ENCODE peak calls at places on chromosome 16, in four cellular contexts. One of them, this sample, is unnamed.

GRCh38 chr16:11556945-11557720 is 29.6 kb downstream of the LITAF start:
- DNase-seq in K562: no peak
- DNase-seq in HepG2: no peak
- DNase-seq in IMR-90: no peak
- DNase-seq in this sample: no peak

GRCh38 chr16:2296662-2297505 is 29.0 kb upstream of the RNPS1 start:
- DNase-seq in IMR-90: no peak
- DNase-seq in HepG2: peak; percentile 54
- DNase-seq in K562: peak; percentile 81
- DNase-seq in this sample: peak; percentile 62

GRCh38 chr16:82580293-82580900 is 46.4 kb upstream of the CDH13 start:
- DNase-seq in HepG2: peak; percentile 16
- DNase-seq in K562: no peak
- DNase-seq in IMR-90: no peak
- DNase-seq in this sample: peak; percentile 8

GRCh38 chr16:14285542-14286380 is 214.6 kb downstream of the MRTFB start:
- DNase-seq in IMR-90: peak; percentile 97
- DNase-seq in K562: peak; percentile 90
- DNase-seq in HepG2: peak; percentile 95
- DNase-seq in this sample: peak; percentile 82

GRCh38 chr16:12729448-12729847 is 74.2 kb downstream of the CPPED1 start:
- DNase-seq in K562: no peak
- DNase-seq in HepG2: no peak
- DNase-seq in IMR-90: peak; percentile 30
- DNase-seq in this sample: no peak

GRCh38 chr16:16140537-16140936 is 82.8 kb downstream of the ABCC6 start:
- DNase-seq in IMR-90: no peak
- DNase-seq in K562: no peak
- DNase-seq in HepG2: no peak
- DNase-seq in this sample: no peak

GRCh38 chr16:25033852-25034251 is 18.7 kb upstream of the ARHGAP17 start:
- DNase-seq in HepG2: no peak
- DNase-seq in IMR-90: peak; percentile 83
- DNase-seq in K562: no peak
- DNase-seq in this sample: no peak

GRCh38 chr16:88977028-88977844 is at the start of gene CBFA2T3:
- DNase-seq in K562: peak; percentile 93
- DNase-seq in HepG2: no peak
- DNase-seq in IMR-90: no peak
- DNase-seq in this sample: no peak

GRCh38 chr16:83160609-83161008 is 533.8 kb downstream of the CDH13 start:
- DNase-seq in HepG2: no peak
- DNase-seq in K562: no peak
- DNase-seq in IMR-90: no peak
- DNase-seq in this sample: no peak

GRCh38 chr16:17552351-17552750 is 81.6 kb upstream of the XYLT1 start:
- DNase-seq in HepG2: no peak
- DNase-seq in K562: no peak
- DNase-seq in IMR-90: no peak
- DNase-seq in this sample: no peak

GRCh38 chr16:57534337-57534880 is 2.0 kb downstream of the CCDC102A start:
- DNase-seq in HepG2: no peak
- DNase-seq in IMR-90: no peak
- DNase-seq in K562: no peak
- DNase-seq in this sample: no peak

GRCh38 chr16:1706386-1707192 is 594 bp downstream of the MAPK8IP3 start:
- DNase-seq in IMR-90: peak; percentile 36
- DNase-seq in K562: peak; percentile 56
- DNase-seq in HepG2: no peak
- DNase-seq in this sample: no peak

GRCh38 chr16:26795184-26795583 is 271.5 kb upstream of the C16orf82 start:
- DNase-seq in K562: peak; percentile 35
- DNase-seq in HepG2: no peak
- DNase-seq in IMR-90: no peak
- DNase-seq in this sample: no peak

GRCh38 chr16:3951861-3952332 is 71.4 kb upstream of the CREBBP start:
- DNase-seq in K562: no peak
- DNase-seq in IMR-90: peak; percentile 28
- DNase-seq in HepG2: no peak
- DNase-seq in this sample: no peak

GRCh38 chr16:50469744-50470301 is 78.4 kb upstream of the NKD1 start:
- DNase-seq in IMR-90: no peak
- DNase-seq in K562: no peak
- DNase-seq in HepG2: no peak
- DNase-seq in this sample: no peak

DNA sequence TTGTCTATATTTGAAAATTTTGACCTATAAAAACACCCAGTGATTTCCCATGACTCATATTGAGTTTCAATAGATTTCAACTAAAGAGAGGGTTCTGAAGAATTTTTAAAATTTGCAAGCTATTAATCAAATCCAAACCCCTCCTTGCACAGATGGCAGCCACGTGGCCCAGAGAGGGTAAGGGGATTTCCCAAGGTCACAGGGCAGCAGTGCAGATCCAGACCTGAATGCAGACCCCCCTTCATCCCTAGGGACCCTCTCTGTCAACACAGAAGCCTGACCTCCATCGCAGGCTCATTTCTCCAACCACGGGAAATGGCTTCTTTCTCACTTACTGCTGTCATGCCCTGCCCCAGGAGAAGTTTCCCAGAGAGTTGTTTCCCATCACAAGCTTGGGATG is 24.7 kb upstream of the CES5A start:
- DNase-seq in IMR-90: no peak
- DNase-seq in K562: no peak
- DNase-seq in HepG2: no peak
- DNase-seq in this sample: no peak
- H3K27ac ChIP-seq in IMR-90: no peak overlapping the region
- H3K27ac ChIP-seq in K562: no peak overlapping the region
- H3K27ac ChIP-seq in HepG2: no peak overlapping the region
- H3K27ac ChIP-seq in this sample: no peak overlapping the region

GRCh38 chr16:10490141-10490540 is 90.3 kb downstream of the EMP2 start:
- DNase-seq in HepG2: no peak
- DNase-seq in K562: no peak
- DNase-seq in IMR-90: no peak
- DNase-seq in this sample: no peak
- TF ChIP-seq MAZ in HepG2: no peak
- TF ChIP-seq MAZ in K562: no peak
- TF ChIP-seq MAZ in IMR-90: no peak
- TF ChIP-seq MAZ in this sample: no peak

GRCh38 chr16:52022177-52022576 is 524.8 kb downstream of the TOX3 start:
- DNase-seq in IMR-90: no peak
- DNase-seq in K562: no peak
- DNase-seq in HepG2: no peak
- DNase-seq in this sample: no peak

GRCh38 chr16:52016387-52016786 is 530.6 kb downstream of the TOX3 start:
- DNase-seq in HepG2: no peak
- DNase-seq in K562: no peak
- DNase-seq in IMR-90: no peak
- DNase-seq in this sample: no peak
- H3K27ac ChIP-seq in HepG2: no peak overlapping the region
- H3K27ac ChIP-seq in K562: no peak overlapping the region
- H3K27ac ChIP-seq in IMR-90: no peak overlapping the region
- H3K27ac ChIP-seq in this sample: no peak overlapping the region

DNA sequence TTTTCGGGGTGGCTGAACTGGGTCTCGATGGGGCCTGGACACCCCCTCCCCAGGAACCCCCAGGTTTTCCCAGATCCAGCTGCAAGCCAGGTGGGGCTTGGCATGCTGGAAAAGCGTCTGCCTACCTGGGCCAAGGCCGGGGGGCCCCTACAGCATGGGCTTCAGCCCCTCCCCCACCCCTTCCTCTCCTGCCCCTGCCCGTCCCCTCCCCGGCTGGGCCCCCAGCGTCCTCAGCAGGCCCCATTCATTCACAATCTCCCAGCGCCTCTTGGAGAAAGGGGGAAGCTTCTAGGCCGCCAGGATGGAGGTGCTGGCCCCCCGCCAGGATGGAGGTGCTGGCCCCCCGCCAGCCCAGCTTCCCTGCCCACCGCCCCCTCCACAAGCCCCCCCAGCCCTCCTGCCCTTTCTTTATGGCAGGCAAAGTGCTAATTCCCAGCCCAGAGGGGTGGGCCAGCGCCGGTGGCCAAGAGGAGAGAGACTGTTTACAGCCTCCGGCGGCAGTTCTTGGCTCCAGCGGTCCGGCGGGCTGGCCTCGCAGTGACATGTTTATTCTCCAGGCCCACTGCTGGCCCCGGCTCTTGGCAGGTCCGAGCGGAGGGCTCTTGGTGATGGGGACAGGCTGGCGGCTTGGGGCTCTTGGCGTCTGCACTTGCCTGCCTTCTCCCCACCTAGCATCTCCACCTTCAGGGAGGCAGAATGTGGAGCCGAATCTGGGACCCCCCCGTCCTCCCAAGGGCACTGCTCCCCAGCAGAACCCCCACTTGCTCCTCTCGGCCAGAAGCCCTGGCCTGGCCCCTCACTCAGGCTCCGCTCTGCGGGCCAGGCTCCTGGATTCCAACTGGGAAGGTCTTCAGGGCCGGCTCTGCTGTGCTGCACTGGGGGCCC is 94.4 kb upstream of the CIBAR2 start:
- DNase-seq in K562: no peak
- DNase-seq in HepG2: no peak
- DNase-seq in IMR-90: peak; percentile 48
- DNase-seq in this sample: no peak
- TF ChIP-seq MAZ in K562: no peak
- TF ChIP-seq MAZ in HepG2: no peak
- TF ChIP-seq MAZ in IMR-90: peak; percentile 2
- TF ChIP-seq MAZ in this sample: no peak

GRCh38 chr16:69688589-69688988 is 37.8 kb downstream of the NQO1 start:
- DNase-seq in IMR-90: no peak
- DNase-seq in K562: no peak
- DNase-seq in HepG2: no peak
- DNase-seq in this sample: no peak

GRCh38 chr16:69698404-69698803 is 28.0 kb downstream of the NQO1 start:
- DNase-seq in HepG2: no peak
- DNase-seq in IMR-90: no peak
- DNase-seq in K562: no peak
- DNase-seq in this sample: no peak

GRCh38 chr16:69691980-69692911 is 34.1 kb downstream of the NQO1 start:
- DNase-seq in HepG2: no peak
- DNase-seq in K562: no peak
- DNase-seq in IMR-90: peak; percentile 73
- DNase-seq in this sample: no peak

GRCh38 chr16:69699915-69700314 is 26.4 kb downstream of the NQO1 start:
- DNase-seq in K562: no peak
- DNase-seq in HepG2: no peak
- DNase-seq in IMR-90: no peak
- DNase-seq in this sample: no peak

GRCh38 chr16:69693916-69694315 is 32.4 kb downstream of the NQO1 start:
- DNase-seq in HepG2: no peak
- DNase-seq in K562: no peak
- DNase-seq in IMR-90: no peak
- DNase-seq in this sample: no peak
- H3K27ac ChIP-seq in HepG2: no peak overlapping the region
- H3K27ac ChIP-seq in K562: no peak overlapping the region
- H3K27ac ChIP-seq in IMR-90: no peak overlapping the region
- H3K27ac ChIP-seq in this sample: no peak overlapping the region

GRCh38 chr16:85327731-85328664 is 215.7 kb upstream of the CIBAR2 start:
- DNase-seq in HepG2: no peak
- DNase-seq in IMR-90: no peak
- DNase-seq in K562: peak; percentile 90
- DNase-seq in this sample: no peak

GRCh38 chr16:85329059-85329812 is 217.0 kb upstream of the CIBAR2 start:
- DNase-seq in IMR-90: peak; percentile 41
- DNase-seq in HepG2: no peak
- DNase-seq in K562: peak; percentile 52
- DNase-seq in this sample: no peak

GRCh38 chr16:85329999-85330693 is 217.9 kb upstream of the CIBAR2 start:
- DNase-seq in IMR-90: no peak
- DNase-seq in HepG2: no peak
- DNase-seq in K562: no peak
- DNase-seq in this sample: no peak

GRCh38 chr16:85326794-85327181 is 214.5 kb upstream of the CIBAR2 start:
- DNase-seq in K562: no peak
- DNase-seq in HepG2: no peak
- DNase-seq in IMR-90: no peak
- DNase-seq in this sample: no peak

GRCh38 chr16:85328665-85329058 is 216.4 kb upstream of the CIBAR2 start:
- DNase-seq in HepG2: no peak
- DNase-seq in K562: peak; percentile 73
- DNase-seq in IMR-90: no peak
- DNase-seq in this sample: no peak
- TF ChIP-seq MAZ in HepG2: no peak
- TF ChIP-seq MAZ in K562: no peak
- TF ChIP-seq MAZ in IMR-90: no peak
- TF ChIP-seq MAZ in this sample: no peak

DNA sequence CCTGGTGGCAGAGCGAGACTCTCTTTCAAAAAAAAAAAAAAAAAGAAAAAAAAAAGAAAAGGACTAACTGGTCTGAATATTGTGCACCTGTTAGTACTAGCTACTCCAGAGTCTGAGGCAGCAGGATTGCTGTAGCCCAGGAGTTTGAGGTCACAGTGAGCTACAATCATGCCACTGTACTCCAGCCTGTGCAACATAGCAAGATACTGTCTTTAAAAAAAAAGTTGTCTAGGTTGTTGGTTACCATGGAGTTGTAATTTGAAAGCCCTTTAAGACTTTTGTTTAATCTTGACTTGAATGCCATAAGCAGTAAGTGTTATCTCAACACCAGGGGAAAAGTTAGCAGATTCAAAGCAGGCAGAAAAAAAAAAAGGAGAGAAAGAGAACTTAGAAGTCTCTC is 10.9 kb upstream of the C16orf54 start:
- DNase-seq in K562: no peak
- DNase-seq in HepG2: no peak
- DNase-seq in IMR-90: peak; percentile 6
- DNase-seq in this sample: no peak
- H3K27ac ChIP-seq in K562: no peak overlapping the region
- H3K27ac ChIP-seq in HepG2: no peak overlapping the region
- H3K27ac ChIP-seq in IMR-90: no peak overlapping the region
- H3K27ac ChIP-seq in this sample: no peak overlapping the region

DNA sequence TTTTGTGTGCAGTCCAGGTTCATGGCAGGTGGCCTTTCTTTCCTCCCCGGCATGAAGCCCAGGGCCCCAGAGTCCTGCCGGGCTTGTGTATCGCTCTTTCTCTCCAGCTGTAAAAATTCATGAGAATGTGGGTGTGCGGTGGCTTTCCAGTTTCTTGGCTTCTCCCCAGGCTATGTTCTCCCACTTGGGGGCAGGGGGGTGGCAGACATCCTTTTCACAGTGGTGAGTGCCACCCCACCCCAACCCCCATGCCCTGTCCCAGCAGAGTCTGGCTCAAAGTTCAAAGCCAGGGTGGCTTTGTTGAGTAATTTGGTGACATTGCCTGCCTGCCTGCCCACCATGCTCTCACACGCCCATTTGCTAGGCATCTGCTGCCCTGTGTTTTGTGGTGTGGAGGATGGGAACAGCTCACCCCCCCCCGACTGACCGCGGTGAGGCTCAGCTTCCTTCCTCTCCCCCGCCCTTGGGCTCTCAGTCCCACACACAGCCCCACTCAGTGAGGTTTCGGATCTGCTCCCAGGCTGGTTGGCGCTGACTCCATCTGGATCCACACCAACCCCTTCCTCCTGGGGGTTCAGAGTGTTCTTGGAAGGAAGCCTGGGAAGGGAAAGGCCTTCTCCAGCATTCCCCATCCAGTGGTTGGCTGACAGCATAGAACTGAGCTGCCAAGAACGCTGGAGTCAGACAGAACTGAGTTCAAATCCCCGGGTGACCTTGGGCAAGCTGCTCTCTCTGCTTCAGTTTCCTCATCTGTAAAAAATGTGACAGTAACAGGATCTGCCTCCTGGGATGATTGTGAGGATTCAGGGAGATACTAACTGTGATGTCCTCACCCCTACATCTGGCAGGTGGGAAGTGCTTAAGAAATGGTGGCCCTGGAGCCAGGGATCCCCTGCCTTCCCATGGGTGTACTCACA is 36.1 kb downstream of the CHD9 start:
- DNase-seq in K562: no peak
- DNase-seq in IMR-90: peak; percentile 98
- DNase-seq in HepG2: peak; percentile 46
- DNase-seq in this sample: no peak
- TF ChIP-seq MAZ in K562: no peak
- TF ChIP-seq MAZ in IMR-90: peak; percentile 83
- TF ChIP-seq MAZ in HepG2: no peak
- TF ChIP-seq MAZ in this sample: no peak

This sample was measured in A549.